ENCODE peak calls at places on chromosomes 12 and 14, in ten cellular contexts. V, D, K, R, P, O, Y, N, S and C are unnamed samples.

GRCh38 chr12:29667011-29667410 is 116.7 kb downstream of the TMTC1 start:
- DNase-seq in N (no peak), D (no peak), Y (no peak), S (no peak), K (no peak), P (no peak), R (no peak), O (no peak), V (no peak), C (no peak)

GRCh38 chr14:71538288-71538687 is 393.9 kb upstream of the RGS6 start:
- DNase-seq in K (no peak), N (no peak), S (no peak), P (no peak), O (no peak), D (no peak), Y (no peak), V (no peak), R (no peak), C (no peak)

GRCh38 chr12:82300611-82301010 is 57.6 kb downstream of the CCDC59 start:
- DNase-seq in K (no peak), V (no peak), Y (peak), P (no peak), N (no peak), R (no peak), O (peak), D (no peak), S (no peak), C (no peak)

GRCh38 chr12:48901278-48901677 is 24.0 kb downstream of the FKBP11 start:
- DNase-seq in S (no peak), V (peak), R (no peak), D (no peak), N (no peak), O (no peak), Y (peak), K (no peak), P (no peak), C (no peak)

GRCh38 chr12:15154108-15154507 is 67.1 kb downstream of the RERG start:
- DNase-seq in P (no peak), V (no peak), N (no peak), O (no peak), D (no peak), Y (no peak), S (no peak), R (no peak), K (no peak), C (no peak)

GRCh38 chr12:112988224-112988623 is 9.9 kb downstream of the OAS2 start:
- DNase-seq in O (no peak), P (no peak), R (no peak), V (peak), S (no peak), Y (no peak), N (no peak), K (no peak), D (no peak), C (no peak)

GRCh38 chr12:57540998-57541397 is 6.0 kb downstream of the DCTN2 start:
- DNase-seq in S (no peak), O (no peak), D (no peak), K (no peak), Y (no peak), R (no peak), P (no peak), V (no peak), N (no peak), C (no peak)

GRCh38 chr12:110174373-110174996 is 50.3 kb downstream of the IFT81 start:
- DNase-seq in S (no peak), K (no peak), Y (no peak), V (no peak), O (no peak), R (no peak), D (no peak), P (no peak), N (no peak), C (no peak)

GRCh38 chr12:58774731-58775130 is 145.6 kb downstream of the LRIG3 start:
- DNase-seq in R (no peak), O (no peak), S (no peak), P (peak), K (no peak), D (no peak), N (no peak), Y (no peak), V (no peak), C (no peak)

GRCh38 chr12:112938751-112939150 is 477 bp downstream of the OAS3 start:
- DNase-seq in V (no peak), K (no peak), N (no peak), P (no peak), S (no peak), R (no peak), Y (peak), O (no peak), D (no peak), C (no peak)

GRCh38 chr14:54148251-54148650 is 191.6 kb upstream of the BMP4 start:
- DNase-seq in N (no peak), R (no peak), K (no peak), D (no peak), S (no peak), V (no peak), O (peak), P (no peak), Y (peak), C (no peak)

GRCh38 chr14:22819191-22819988 is 4.2 kb upstream of the SLC7A7 start:
- DNase-seq in D (peak), O (peak), S (peak), K (no peak), N (no peak), Y (peak), P (no peak), R (no peak), V (peak), C (no peak)

GRCh38 chr12:93571854-93572711 is at the start of gene SOCS2:
- DNase-seq in N (peak), R (peak), D (peak), S (peak), V (no peak), K (peak), P (no peak), Y (peak), O (no peak), C (peak)

GRCh38 chr14:105026789-105027563 is 6.1 kb upstream of the CDCA4 start:
- DNase-seq in O (peak), D (no peak), K (no peak), N (no peak), R (no peak), S (no peak), Y (peak), P (no peak), V (peak), C (no peak)

GRCh38 chr14:28098863-28099262 is 667.7 kb upstream of the FOXG1 start:
- DNase-seq in S (no peak), P (no peak), Y (no peak), D (no peak), K (no peak), V (no peak), N (no peak), R (no peak), O (no peak), C (no peak)

GRCh38 chr12:57049890-57050289 is at the start of gene MYO1A:
- DNase-seq in Y (peak), N (no peak), P (no peak), D (no peak), K (peak), S (no peak), V (no peak), O (no peak), R (no peak), C (no peak)

GRCh38 chr12:82474798-82475184 is 116.5 kb downstream of the METTL25 start:
- DNase-seq in S (no peak), N (no peak), K (no peak), R (no peak), P (no peak), D (no peak), V (no peak), O (peak), Y (peak), C (no peak)

GRCh38 chr12:31951008-31951407 is 8.2 kb upstream of the RESF1 start:
- DNase-seq in N (no peak), D (no peak), S (no peak), V (peak), R (no peak), O (no peak), K (no peak), P (no peak), Y (no peak), C (no peak)

GRCh38 chr12:12887471-12887870 is 3.9 kb upstream of the GPRC5A start:
- DNase-seq in K (no peak), D (no peak), O (no peak), N (no peak), S (no peak), P (no peak), V (no peak), R (no peak), Y (no peak), C (no peak)

GRCh38 chr12:81347404-81347803 is 269.5 kb downstream of the ACSS3 start:
- DNase-seq in S (no peak), K (no peak), D (no peak), O (no peak), R (no peak), V (no peak), N (no peak), Y (no peak), P (no peak), C (no peak)

GRCh38 chr14:102655154-102655553 is 62.7 kb downstream of the RCOR1 start:
- DNase-seq in V (no peak), D (no peak), S (no peak), R (no peak), N (no peak), K (no peak), P (peak), Y (peak), O (peak), C (no peak)

DNA sequence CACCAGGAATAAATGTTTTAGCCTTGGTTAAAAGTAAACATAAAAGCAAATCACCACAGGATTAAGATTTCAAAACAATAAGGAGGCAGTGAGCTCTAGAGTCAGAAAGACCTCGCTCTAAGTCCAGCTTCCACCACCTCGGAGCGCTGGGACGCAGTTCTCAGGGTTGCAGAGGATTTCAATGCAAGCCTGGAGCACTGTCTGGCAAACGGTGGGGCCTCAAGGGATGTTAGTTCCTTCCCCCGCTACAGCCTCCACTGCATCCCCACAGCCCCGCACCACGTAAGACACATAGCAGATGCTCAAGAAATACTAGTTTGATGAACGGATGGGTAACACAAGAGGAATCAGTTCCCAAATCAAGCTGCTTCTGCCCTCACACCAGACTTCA is 39.3 kb upstream of the TMCC3 start:
- DNase-seq in S (no peak), O (no peak), N (no peak), D (no peak), K (no peak), R (no peak), P (no peak), V (no peak), Y (no peak), C (no peak)
- H3K4me3 ChIP-seq in S (no peak), O (no peak), N (peak), D (peak), K (no peak), R (peak), P (no peak), V (no peak), Y (no peak), C (no peak)

GRCh38 chr12:77064891-77065360 is 443 bp downstream of the E2F7 start:
- DNase-seq in Y (no peak), K (no peak), R (no peak), N (no peak), P (no peak), O (no peak), S (no peak), D (peak), V (no peak), C (no peak)

GRCh38 chr12:77060883-77061240 is 4.5 kb downstream of the E2F7 start:
- DNase-seq in V (peak), R (no peak), O (no peak), D (no peak), S (no peak), N (no peak), K (no peak), P (no peak), Y (no peak), C (no peak)

GRCh38 chr12:77062846-77063461 is 2.4 kb downstream of the E2F7 start:
- DNase-seq in K (no peak), Y (peak), P (no peak), V (peak), D (no peak), O (peak), N (no peak), S (no peak), R (no peak), C (peak)

GRCh38 chr12:77060136-77060882 is 5.1 kb downstream of the E2F7 start:
- DNase-seq in P (no peak), V (peak), N (no peak), R (no peak), Y (no peak), S (no peak), K (no peak), D (no peak), O (no peak), C (peak)

GRCh38 chr12:77062396-77062795 is 3.0 kb downstream of the E2F7 start:
- DNase-seq in P (no peak), K (no peak), S (no peak), O (no peak), D (no peak), V (no peak), Y (no peak), R (no peak), N (no peak), C (no peak)
- H3K4me3 ChIP-seq in P (no peak), K (no peak), S (no peak), O (peak), D (no peak), V (peak), Y (peak), R (peak), N (peak), C (peak)

GRCh38 chr12:3935078-3935477 is 61.9 kb upstream of the PARP11 start:
- DNase-seq in N (no peak), R (no peak), S (no peak), V (peak), Y (no peak), P (no peak), D (no peak), O (no peak), K (no peak), C (no peak)
- H3K4me3 ChIP-seq in N (no peak), R (no peak), S (no peak), V (no peak), Y (no peak), P (no peak), D (no peak), O (no peak), K (no peak), C (no peak)

DNA sequence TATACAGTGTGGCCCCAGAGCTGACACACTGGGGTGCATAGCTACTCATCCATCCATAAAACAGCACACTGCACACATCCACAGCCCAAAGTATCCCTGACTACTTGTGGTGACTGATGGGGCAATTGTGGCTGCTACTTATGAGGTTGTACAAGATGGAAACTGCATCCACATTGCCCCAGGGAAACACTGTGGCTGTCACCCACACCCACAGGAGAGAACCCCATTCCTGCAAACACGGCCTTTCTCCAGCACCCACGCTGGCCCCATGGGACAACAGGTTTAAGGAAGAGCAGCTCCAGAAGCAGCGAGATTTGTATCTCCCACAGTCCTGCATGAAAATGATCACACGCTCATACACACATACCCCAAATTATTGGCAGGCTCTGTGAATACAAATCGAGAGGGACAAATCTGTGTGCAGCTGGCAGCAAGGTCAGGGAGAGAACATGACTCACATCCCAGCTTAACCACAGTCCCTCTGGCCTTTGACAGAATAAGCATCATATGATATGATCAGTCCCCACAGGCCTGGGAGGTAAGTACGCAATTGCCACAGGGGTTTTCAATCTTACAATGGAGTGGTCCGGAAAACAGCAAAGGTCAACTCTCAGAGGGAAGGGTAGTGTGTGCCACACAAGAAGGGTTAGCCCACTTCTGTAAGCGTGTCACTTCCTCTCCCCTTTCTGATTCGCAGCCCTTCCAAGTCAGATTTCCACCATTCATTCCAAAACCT is 61.9 kb downstream of the ESR2 start:
- DNase-seq in Y (peak), R (no peak), D (no peak), K (no peak), N (no peak), P (peak), V (peak), O (peak), S (no peak), C (peak)
- H3K4me3 ChIP-seq in Y (no peak), R (no peak), D (no peak), K (no peak), N (no peak), P (no peak), V (no peak), O (no peak), S (no peak), C (peak)

GRCh38 chr12:77925536-77926108 is 94.9 kb downstream of the NAV3 start:
- DNase-seq in N (peak), R (peak), Y (peak), P (peak), O (peak), V (peak), D (peak), K (peak), S (peak), C (peak)
- H3K4me3 ChIP-seq in N (no peak), R (no peak), Y (no peak), P (no peak), O (peak), V (no peak), D (no peak), K (no peak), S (no peak), C (no peak)

GRCh38 chr14:42517786-42518530 is 911.3 kb downstream of the LRFN5 start:
- DNase-seq in S (no peak), K (no peak), V (no peak), N (no peak), D (no peak), R (no peak), Y (no peak), O (no peak), P (no peak), C (no peak)
- H3K4me3 ChIP-seq in S (no peak), K (no peak), V (no peak), N (no peak), D (no peak), R (no peak), Y (no peak), O (no peak), P (no peak), C (no peak)

GRCh38 chr14:92885279-92886061 is 37.5 kb upstream of the CHGA start:
- DNase-seq in Y (no peak), D (no peak), S (no peak), N (no peak), K (no peak), O (no peak), R (no peak), P (no peak), V (no peak), C (no peak)

GRCh38 chr14:92884410-92884809 is 38.5 kb upstream of the CHGA start:
- DNase-seq in N (no peak), O (no peak), R (no peak), V (no peak), P (no peak), S (no peak), K (no peak), Y (no peak), D (no peak), C (no peak)

GRCh38 chr14:92887157-92887556 is 35.8 kb upstream of the CHGA start:
- DNase-seq in Y (no peak), S (no peak), O (no peak), P (no peak), R (no peak), V (no peak), N (no peak), D (no peak), K (no peak), C (no peak)

GRCh38 chr14:92888896-92889295 is 34.1 kb upstream of the CHGA start:
- DNase-seq in R (no peak), D (no peak), S (no peak), O (no peak), Y (no peak), V (no peak), K (no peak), P (no peak), N (no peak), C (no peak)

GRCh38 chr14:92886337-92886736 is 36.6 kb upstream of the CHGA start:
- DNase-seq in N (no peak), V (no peak), Y (no peak), O (no peak), S (peak), R (no peak), D (no peak), P (no peak), K (no peak), C (no peak)
- H3K4me3 ChIP-seq in N (no peak), V (no peak), Y (no peak), O (no peak), S (no peak), R (no peak), D (no peak), P (no peak), K (no peak), C (no peak)

DNA sequence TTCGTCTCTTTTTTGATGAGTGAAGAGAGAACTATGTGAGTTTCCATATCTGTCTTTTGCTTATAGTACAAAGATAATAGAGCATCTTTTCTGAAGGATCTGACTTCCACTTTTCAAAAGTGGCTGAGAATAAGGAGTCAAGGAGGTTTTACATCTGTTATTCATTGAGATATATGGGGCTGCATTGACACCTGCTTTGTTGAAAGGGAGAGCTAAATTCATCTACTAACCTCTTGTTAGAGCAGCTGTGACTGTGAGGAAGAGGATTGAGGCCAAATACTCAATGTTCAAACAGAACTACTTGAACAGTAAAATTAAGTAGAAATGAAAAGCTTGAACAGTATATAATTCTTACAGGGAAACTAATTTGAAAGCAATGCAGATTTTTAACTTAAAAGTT is 130.2 kb upstream of the ATP2B1 start:
- DNase-seq in V (no peak), N (no peak), P (no peak), S (no peak), D (no peak), R (no peak), K (no peak), Y (no peak), O (no peak), C (no peak)
- H3K4me3 ChIP-seq in V (no peak), N (no peak), P (no peak), S (no peak), D (no peak), R (no peak), K (no peak), Y (no peak), O (no peak), C (no peak)

GRCh38 chr14:94038921-94039629 is 12.9 kb downstream of the OTUB2 start:
- DNase-seq in P (no peak), K (no peak), Y (no peak), D (no peak), V (no peak), R (no peak), O (no peak), S (no peak), N (no peak), C (no peak)
- H3K4me3 ChIP-seq in P (no peak), K (no peak), Y (no peak), D (no peak), V (no peak), R (no peak), O (no peak), S (no peak), N (no peak), C (no peak)

DNA sequence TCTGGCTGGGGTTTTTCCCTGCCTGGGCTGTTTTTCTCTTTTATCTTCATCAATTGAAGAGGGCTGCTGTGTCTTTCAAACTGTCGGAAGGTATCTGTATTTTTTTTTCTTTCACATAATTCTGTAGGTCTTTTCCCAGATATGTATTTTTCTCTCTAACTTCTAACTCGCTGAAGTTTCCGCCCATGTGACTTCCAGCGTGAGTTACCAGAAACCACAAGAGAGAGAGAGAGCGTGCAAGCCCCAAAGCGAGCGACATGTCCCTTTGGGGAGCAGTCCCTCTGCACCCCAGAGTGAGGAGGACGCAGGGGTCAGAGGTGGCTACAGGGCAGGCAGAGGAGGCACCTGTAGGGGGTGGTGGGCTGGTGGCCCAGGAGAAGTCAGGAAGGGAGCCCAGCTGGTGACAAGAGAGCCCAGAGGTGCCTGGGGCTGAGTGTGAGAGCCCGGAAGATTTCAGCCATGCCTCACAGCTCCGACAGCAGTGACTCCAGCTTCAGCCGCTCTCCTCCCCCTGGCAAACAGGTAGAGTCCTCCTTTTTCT is at the start of gene BATF:
- DNase-seq in K (no peak), D (no peak), Y (no peak), N (no peak), R (no peak), O (no peak), P (no peak), S (peak), V (peak), C (peak)
- H3K4me3 ChIP-seq in K (no peak), D (no peak), Y (no peak), N (peak), R (peak), O (no peak), P (no peak), S (no peak), V (peak), C (peak)